ENCODE peak calls at places on chromosomes 4 and X, in nine cellular contexts. X is fibroblast of lung; B is Panc1; N is CD4-positive, alpha-beta T cell; E is tibial nerve; J is right lobe of liver; L is dorsolateral prefrontal cortex; P is WERI-Rb-1; F is body of pancreas. H is an unnamed sample.

GRCh38 chr4:169899295-169899694 is 126.9 kb downstream of the MFAP3L start:
- DNase-seq in X (no peak), B (no peak), N (no peak), E (no peak), J (no peak), L (no peak), P (no peak), F (no peak), H (no peak)

GRCh38 chr4:3936184-3936583 is 170.0 kb downstream of the ADRA2C start:
- DNase-seq in X (no peak), B (no peak), N (no peak), E (no peak), J (no peak), L (no peak), P (no peak), F (no peak), H (peak; percentile 55)

GRCh38 chr4:139018971-139019758 is 3.6 kb downstream of the NOCT start:
- DNase-seq in X (peak; percentile 76), B (no peak), N (no peak), E (no peak), J (no peak), L (no peak), P (peak; percentile 36), F (no peak), H (no peak)

GRCh38 chr4:30716671-30717207 is 3.4 kb upstream of the PCDH7 start:
- DNase-seq in X (peak; percentile 55), B (no peak), N (no peak), E (no peak), J (no peak), L (no peak), P (peak; percentile 40), F (no peak), H (no peak)

GRCh38 chr4:113810906-113811305 is 49.4 kb upstream of the CAMK2D start:
- DNase-seq in X (peak; percentile 79), B (no peak), N (no peak), E (no peak), J (no peak), L (no peak), P (no peak), F (no peak), H (no peak)

GRCh38 chr4:27112587-27112986 is 251.9 kb downstream of the STIM2 start:
- DNase-seq in X (no peak), B (no peak), N (no peak), E (no peak), J (no peak), L (no peak), P (no peak), F (no peak), H (no peak)

GRCh38 chr4:148515248-148515647 is 73.0 kb upstream of the NR3C2 start:
- DNase-seq in X (peak; percentile 41), B (no peak), N (no peak), E (no peak), J (no peak), L (no peak), P (no peak), F (no peak), H (no peak)

GRCh38 chr4:96164814-96165351 is 325.0 kb downstream of the PDHA2 start:
- DNase-seq in X (peak; percentile 75), B (no peak), N (no peak), E (no peak), J (no peak), L (no peak), P (no peak), F (no peak), H (no peak)

GRCh38 chrX:119573840-119574393 is 446 bp upstream of the UBE2A start:
- DNase-seq in X (no peak), B (no peak), N (no peak), E (peak; percentile 7), J (peak; percentile 28), L (no peak), P (peak; percentile 8), F (peak; percentile 19), H (no peak)

GRCh38 chr4:26201119-26201518 is 119.7 kb upstream of the RBPJ start:
- DNase-seq in X (no peak), B (no peak), N (no peak), E (no peak), J (no peak), L (no peak), P (no peak), F (no peak), H (no peak)

GRCh38 chrX:41491267-41492004 is 44.3 kb downstream of the NYX start:
- DNase-seq in X (peak; percentile 97), B (peak; percentile 22), N (no peak), E (no peak), J (no peak), L (no peak), P (no peak), F (no peak), H (peak; percentile 64)

GRCh38 chr4:43693876-43694275 is 754.7 kb downstream of the KCTD8 start:
- DNase-seq in X (no peak), B (no peak), N (no peak), E (no peak), J (no peak), L (no peak), P (no peak), F (no peak), H (no peak)

DNA sequence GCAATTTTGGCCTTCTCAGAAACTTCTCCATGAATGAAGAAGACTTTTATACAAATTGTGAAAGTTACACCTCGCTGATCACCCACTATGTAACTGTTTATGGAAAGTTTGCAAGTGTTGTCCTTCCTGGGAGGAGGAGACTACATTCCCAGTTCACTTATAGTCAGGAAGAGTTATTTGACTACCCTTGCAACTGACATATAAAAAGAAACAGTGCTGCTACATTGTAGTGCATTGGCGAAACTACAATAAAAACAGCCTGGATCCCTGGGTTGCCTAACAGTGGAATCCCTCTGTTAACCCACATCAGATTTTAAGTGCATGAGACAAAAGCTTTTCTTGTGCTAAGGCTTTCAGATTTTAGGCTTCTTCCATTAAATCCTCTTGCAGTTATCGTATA is 30.4 kb downstream of the MAGEB10 start:
- DNase-seq in X (no peak), B (no peak), N (no peak), E (no peak), J (no peak), L (no peak), P (no peak), F (no peak), H (no peak)
- H3K27me3 ChIP-seq in X (no peaks in the 10 kb centered on the region), B (no peaks in the 10 kb centered on the region), N (no peaks in the 10 kb centered on the region), E (no peaks in the 10 kb centered on the region), J (no peaks in the 10 kb centered on the region), L (peaks cover 2% of the 10 kb centered on the region), P (peaks cover 9% of the 10 kb centered on the region), F (no peaks in the 10 kb centered on the region), H (no peaks in the 10 kb centered on the region)

DNA sequence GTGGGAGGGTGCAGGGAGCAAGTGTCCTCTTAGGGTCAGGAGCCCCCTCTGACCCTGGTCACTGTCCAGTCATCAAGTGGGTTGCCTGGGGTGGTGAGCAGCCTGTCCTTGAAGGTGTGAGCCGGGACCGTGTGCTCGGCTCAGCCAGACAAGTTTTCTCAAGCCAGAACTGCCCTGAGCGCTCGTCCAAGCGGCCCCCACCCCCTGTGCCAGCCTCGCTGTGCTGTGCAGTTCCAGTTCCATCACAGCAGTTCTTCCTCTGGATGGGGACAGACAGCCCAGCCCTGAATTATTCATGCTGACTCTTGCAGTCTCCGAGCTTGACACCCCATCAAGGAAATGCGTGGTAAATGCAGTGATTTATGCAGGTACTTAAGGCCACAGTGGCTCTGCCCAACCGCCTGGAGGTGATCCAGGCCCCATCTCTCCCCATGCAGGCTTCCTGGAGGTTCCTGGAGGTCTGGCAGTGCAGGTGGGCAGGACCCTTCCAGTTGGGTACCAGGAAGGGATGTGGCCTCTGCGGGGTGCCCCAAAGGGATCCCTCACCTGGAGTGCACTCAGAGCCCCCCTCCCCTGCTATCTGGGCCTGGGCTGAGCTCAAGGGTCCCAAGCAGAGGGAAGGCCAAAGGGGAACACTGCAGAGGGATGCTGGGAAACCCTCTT is 44.7 kb upstream of the HMX1 start:
- DNase-seq in X (no peak), B (no peak), N (no peak), E (no peak), J (no peak), L (peak; percentile 26), P (no peak), F (peak; percentile 5), H (no peak)
- H3K27me3 ChIP-seq in X (no peaks in the 10 kb centered on the region), B (no peaks in the 10 kb centered on the region), N (peaks cover 19% of the 10 kb centered on the region), E (no peaks in the 10 kb centered on the region), J (no peaks in the 10 kb centered on the region), L (peaks cover 5% of the 10 kb centered on the region), P (peaks cover 33% of the 10 kb centered on the region), F (peaks cover 9% of the 10 kb centered on the region), H (no peaks in the 10 kb centered on the region)

GRCh38 chrX:19548279-19548678 is 33.0 kb upstream of the MAP3K15 start:
- DNase-seq in X (no peak), B (no peak), N (no peak), E (no peak), J (no peak), L (no peak), P (no peak), F (no peak), H (no peak)

GRCh38 chrX:19552793-19553192 is 37.5 kb upstream of the MAP3K15 start:
- DNase-seq in X (no peak), B (no peak), N (no peak), E (no peak), J (no peak), L (no peak), P (no peak), F (no peak), H (no peak)

GRCh38 chrX:19545651-19546050 is 30.3 kb upstream of the MAP3K15 start:
- DNase-seq in X (no peak), B (no peak), N (no peak), E (no peak), J (no peak), L (no peak), P (no peak), F (no peak), H (no peak)

GRCh38 chrX:19549838-19550237 is 34.5 kb upstream of the MAP3K15 start:
- DNase-seq in X (no peak), B (no peak), N (no peak), E (no peak), J (no peak), L (no peak), P (no peak), F (no peak), H (no peak)

GRCh38 chrX:19548934-19549333 is 33.6 kb upstream of the MAP3K15 start:
- DNase-seq in X (no peak), B (no peak), N (no peak), E (no peak), J (no peak), L (no peak), P (no peak), F (no peak), H (no peak)
- H3K27me3 ChIP-seq in X (no peaks in the 10 kb centered on the region), B (no peaks in the 10 kb centered on the region), N (no peaks in the 10 kb centered on the region), E (no peaks in the 10 kb centered on the region), J (no peaks in the 10 kb centered on the region), L (peaks cover 5% of the 10 kb centered on the region), P (no peaks in the 10 kb centered on the region), F (no peaks in the 10 kb centered on the region), H (no peaks in the 10 kb centered on the region)

DNA sequence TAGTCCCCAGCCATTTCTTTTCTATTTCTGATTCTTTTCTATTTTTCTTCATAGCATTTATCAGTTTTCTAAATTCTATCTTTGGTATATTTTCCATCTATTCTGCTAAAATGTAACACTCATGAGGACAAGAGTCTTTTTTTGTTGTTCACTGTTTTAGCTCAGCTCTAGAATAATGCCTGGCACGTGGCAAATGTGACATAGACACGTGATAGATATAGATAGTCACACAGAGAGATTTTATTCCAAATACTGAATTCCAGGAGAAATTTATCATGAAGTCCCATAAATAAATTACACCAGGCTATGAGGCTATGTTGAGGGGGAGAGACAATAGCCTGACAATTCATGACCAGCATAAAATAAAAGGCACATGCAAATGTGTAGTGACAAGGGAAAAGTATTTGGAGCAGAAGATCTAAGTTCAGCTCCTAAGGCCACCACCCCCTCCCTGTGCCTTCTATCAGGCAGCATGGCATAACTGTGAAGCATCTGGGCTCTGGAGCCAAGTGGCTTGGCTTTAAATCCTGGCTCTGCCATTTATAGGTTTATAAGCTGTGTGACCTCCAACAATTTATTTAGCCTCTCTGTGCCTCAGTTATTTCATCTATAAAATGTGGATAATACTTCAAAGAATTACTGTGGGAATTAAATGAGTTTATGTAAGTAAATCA is 25.7 kb upstream of the PPARGC1A start:
- DNase-seq in X (no peak), B (no peak), N (no peak), E (no peak), J (no peak), L (no peak), P (no peak), F (no peak), H (no peak)
- H3K27me3 ChIP-seq in X (no peaks in the 10 kb centered on the region), B (no peaks in the 10 kb centered on the region), N (no peaks in the 10 kb centered on the region), E (no peaks in the 10 kb centered on the region), J (no peaks in the 10 kb centered on the region), L (no peaks in the 10 kb centered on the region), P (no peaks in the 10 kb centered on the region), F (no peaks in the 10 kb centered on the region), H (no peaks in the 10 kb centered on the region)